ENCODE peak calls at places on chromosomes 5 and 9, in four cellular contexts. S is AG04449, B is upper lobe of right lung, V is brain microvascular endothelial cell. Q is an unnamed sample.

GRCh38 chr5:138903113-138903789 is 28.1 kb upstream of the LRRTM2 start:
- DNase-seq in S (peak), B (no peak), V (peak), Q (peak)

GRCh38 chr9:3578786-3579185 is 53.0 kb upstream of the RFX3 start:
- DNase-seq in S (peak), B (no peak), V (peak), Q (peak)

GRCh38 chr9:8895498-8896224 is 1096.1 kb upstream of the DMAC1 start:
- DNase-seq in S (no peak), B (no peak), V (peak), Q (peak)

GRCh38 chr5:73592546-73592945 is 27.0 kb downstream of the UTP15 start:
- DNase-seq in S (no peak), B (no peak), V (no peak), Q (no peak)

GRCh38 chr5:170105643-170106611 is at the start of gene FOXI1:
- DNase-seq in S (no peak), B (no peak), V (no peak), Q (no peak)

GRCh38 chr5:141877478-141878185 is 578 bp downstream of the PCDH1 start:
- DNase-seq in S (no peak), B (peak), V (no peak), Q (no peak)

GRCh38 chr5:180832638-180833068 is 28.4 kb downstream of the ZFP62 start:
- DNase-seq in S (no peak), B (no peak), V (no peak), Q (no peak)

GRCh38 chr9:88173378-88173999 is 35.2 kb upstream of the SPATA31C2 start:
- DNase-seq in S (peak), B (no peak), V (peak), Q (peak)

GRCh38 chr5:171425596-171426244 is 6.3 kb downstream of the FGF18 start:
- DNase-seq in S (no peak), B (no peak), V (no peak), Q (no peak)

GRCh38 chr9:100505564-100506159 is 32.7 kb downstream of the TMEFF1 start:
- DNase-seq in S (no peak), B (peak), V (peak), Q (no peak)

GRCh38 chr9:114538241-114538640 is 33.0 kb upstream of the WHRN start:
- DNase-seq in S (no peak), B (no peak), V (no peak), Q (no peak)

GRCh38 chr9:137301086-137301947 is 754 bp downstream of the NRARP start:
- DNase-seq in S (no peak), B (peak), V (no peak), Q (no peak)

GRCh38 chr5:62938927-62939326 is 360.3 kb downstream of the LRRC70 start:
- DNase-seq in S (no peak), B (no peak), V (peak), Q (no peak)

GRCh38 chr5:74415695-74416102 is 224.8 kb downstream of the ENC1 start:
- DNase-seq in S (no peak), B (no peak), V (peak), Q (no peak)

GRCh38 chr9:88535226-88535931 is 401 bp downstream of the NXNL2 start:
- DNase-seq in S (no peak), B (peak), V (no peak), Q (no peak)

GRCh38 chr5:120464627-120465280 is 654 bp downstream of the PRR16 start:
- DNase-seq in S (no peak), B (peak), V (peak), Q (no peak)

GRCh38 chr9:129550199-129550839 is 70.6 kb downstream of the C9orf50 start:
- DNase-seq in S (no peak), B (peak), V (peak), Q (no peak)

GRCh38 chr5:35046754-35047153 is 995 bp downstream of the AGXT2 start:
- DNase-seq in S (peak), B (no peak), V (peak), Q (no peak)

GRCh38 chr9:69211424-69212036 is 37.5 kb downstream of the TJP2 start:
- DNase-seq in S (no peak), B (no peak), V (no peak), Q (no peak)

GRCh38 chr9:69204378-69204777 is 30.3 kb downstream of the TJP2 start:
- DNase-seq in S (no peak), B (no peak), V (peak), Q (no peak)

GRCh38 chr9:69206047-69206446 is 32.0 kb downstream of the TJP2 start:
- DNase-seq in S (no peak), B (no peak), V (no peak), Q (no peak)

GRCh38 chr9:69204869-69205268 is 30.8 kb downstream of the TJP2 start:
- DNase-seq in S (no peak), B (no peak), V (peak), Q (no peak)

GRCh38 chr9:69207503-69207902 is 33.4 kb downstream of the TJP2 start:
- DNase-seq in S (no peak), B (no peak), V (no peak), Q (no peak)
- TF ChIP-seq CTCF in S (no peak), B (no peak), V (peak), Q (peak)

GRCh38 chr9:130682490-130683121 is 11.0 kb upstream of the EXOSC2 start:
- DNase-seq in S (no peak), B (peak), V (peak), Q (no peak)
- H3K4me3 ChIP-seq in S (peak), B (peak), V (no peak), Q (peak)

GRCh38 chr5:98349990-98350365 is 423.5 kb upstream of the RGMB start:
- DNase-seq in S (no peak), B (no peak), V (no peak), Q (no peak)

GRCh38 chr5:98349251-98349989 is 424.0 kb upstream of the RGMB start:
- DNase-seq in S (peak), B (no peak), V (peak), Q (no peak)
- TF ChIP-seq CTCF in S (peak), B (no peak), V (peak), Q (peak)

GRCh38 chr9:95316274-95316673 is 1.2 kb downstream of the FANCC start:
- DNase-seq in S (no peak), B (no peak), V (no peak), Q (no peak)

GRCh38 chr9:95311956-95312355 is 5.6 kb downstream of the FANCC start:
- DNase-seq in S (no peak), B (no peak), V (no peak), Q (no peak)

GRCh38 chr9:95316794-95317118 is 753 bp downstream of the FANCC start:
- DNase-seq in S (no peak), B (peak), V (peak), Q (no peak)

GRCh38 chr9:95315108-95315746 is 2.3 kb downstream of the FANCC start:
- DNase-seq in S (no peak), B (no peak), V (no peak), Q (no peak)

GRCh38 chr9:95313010-95313498 is 4.5 kb downstream of the FANCC start:
- DNase-seq in S (no peak), B (peak), V (peak), Q (peak)
- H3K4me3 ChIP-seq in S (peak), B (peak), V (peak), Q (peak)

DNA sequence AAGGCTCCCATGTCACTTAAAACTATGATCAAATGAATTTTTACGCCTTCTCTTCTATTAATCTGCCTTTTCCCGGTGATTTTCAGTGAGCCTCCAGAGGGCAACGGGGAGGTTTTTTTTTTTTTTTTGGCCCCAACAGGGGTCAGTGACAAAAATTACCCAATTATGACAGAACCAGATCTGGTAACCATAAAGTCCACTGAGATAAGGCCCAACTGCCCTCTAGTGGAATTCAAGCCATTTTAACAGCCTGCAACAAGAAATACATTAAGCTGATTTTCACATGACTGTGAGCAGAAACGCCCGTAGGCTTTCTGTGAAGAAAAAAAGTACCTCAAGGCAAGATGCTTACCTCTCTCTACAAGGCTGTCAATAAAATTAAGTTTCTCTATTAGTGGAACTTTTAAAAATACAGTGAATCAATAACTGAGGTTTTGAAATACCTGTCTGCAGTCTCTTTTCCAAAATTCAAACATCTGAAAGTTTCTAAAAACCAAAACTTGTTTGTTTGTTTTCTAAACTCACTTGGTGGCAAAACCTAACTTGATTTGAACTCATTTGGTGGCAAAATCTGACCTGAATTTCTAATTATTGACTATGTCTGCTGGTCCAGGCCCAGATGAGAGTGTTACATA is 49.7 kb upstream of the FST start:
- DNase-seq in S (no peak), B (no peak), V (peak), Q (peak)
- TF ChIP-seq CTCF in S (peak), B (peak), V (peak), Q (peak)

GRCh38 chr5:175672976-175673648 is 15.2 kb downstream of the HRH2 start:
- DNase-seq in S (no peak), B (peak), V (no peak), Q (no peak)
- H3K4me3 ChIP-seq in S (no peak), B (no peak), V (no peak), Q (no peak)

GRCh38 chr5:111478266-111478665 is 34.1 kb downstream of the STARD4 start:
- DNase-seq in S (no peak), B (no peak), V (no peak), Q (no peak)
- TF ChIP-seq CTCF in S (no peak), B (no peak), V (peak), Q (peak)